ENCODE peak calls at places on chromosomes 7 and 10, in nine cellular contexts. One of them, this sample, is unnamed.

GRCh38 chr10:78634835-78635234 is 433.9 kb upstream of the ZMIZ1 start:
- DNase-seq in tibial nerve: no peak
- DNase-seq in heart left ventricle: no peak
- DNase-seq in epithelial cell of esophagus: no peak
- DNase-seq in stomach: no peak
- DNase-seq in lower lobe of right lung: no peak
- DNase-seq in GM20000: no peak
- DNase-seq in thoracic aorta: no peak
- DNase-seq in cardiac fibroblast: peak
- DNase-seq in this sample: no peak

GRCh38 chr7:83468251-83468739 is 180.6 kb downstream of the SEMA3E start:
- DNase-seq in GM20000: peak
- DNase-seq in cardiac fibroblast: peak
- DNase-seq in heart left ventricle: peak
- DNase-seq in stomach: peak
- DNase-seq in thoracic aorta: peak
- DNase-seq in lower lobe of right lung: peak
- DNase-seq in epithelial cell of esophagus: peak
- DNase-seq in tibial nerve: peak
- DNase-seq in this sample: peak

GRCh38 chr7:32062150-32062549 is 8.1 kb downstream of the PDE1C start:
- DNase-seq in GM20000: peak
- DNase-seq in stomach: peak
- DNase-seq in heart left ventricle: peak
- DNase-seq in epithelial cell of esophagus: peak
- DNase-seq in cardiac fibroblast: peak
- DNase-seq in thoracic aorta: no peak
- DNase-seq in lower lobe of right lung: peak
- DNase-seq in tibial nerve: peak
- DNase-seq in this sample: peak

GRCh38 chr7:47227762-47228177 is 354.1 kb downstream of the TNS3 start:
- DNase-seq in thoracic aorta: no peak
- DNase-seq in stomach: no peak
- DNase-seq in cardiac fibroblast: peak
- DNase-seq in tibial nerve: no peak
- DNase-seq in epithelial cell of esophagus: no peak
- DNase-seq in GM20000: peak
- DNase-seq in heart left ventricle: peak
- DNase-seq in lower lobe of right lung: no peak
- DNase-seq in this sample: no peak

GRCh38 chr7:74025745-74026144 is 2.2 kb upstream of the ELN start:
- DNase-seq in tibial nerve: no peak
- DNase-seq in epithelial cell of esophagus: no peak
- DNase-seq in GM20000: no peak
- DNase-seq in stomach: no peak
- DNase-seq in lower lobe of right lung: no peak
- DNase-seq in thoracic aorta: no peak
- DNase-seq in heart left ventricle: no peak
- DNase-seq in cardiac fibroblast: no peak
- DNase-seq in this sample: no peak

GRCh38 chr10:129877773-129878371 is 86.2 kb downstream of the EBF3 start:
- DNase-seq in GM20000: peak
- DNase-seq in tibial nerve: no peak
- DNase-seq in lower lobe of right lung: no peak
- DNase-seq in stomach: no peak
- DNase-seq in cardiac fibroblast: peak
- DNase-seq in epithelial cell of esophagus: no peak
- DNase-seq in heart left ventricle: no peak
- DNase-seq in thoracic aorta: no peak
- DNase-seq in this sample: no peak

GRCh38 chr10:73495226-73495883 is 469 bp downstream of the PPP3CB start:
- DNase-seq in stomach: peak
- DNase-seq in GM20000: peak
- DNase-seq in heart left ventricle: peak
- DNase-seq in epithelial cell of esophagus: peak
- DNase-seq in tibial nerve: peak
- DNase-seq in lower lobe of right lung: peak
- DNase-seq in thoracic aorta: peak
- DNase-seq in cardiac fibroblast: peak
- DNase-seq in this sample: peak

GRCh38 chr10:105844653-105845052 is 1203.6 kb downstream of the SORCS3 start:
- DNase-seq in epithelial cell of esophagus: no peak
- DNase-seq in cardiac fibroblast: no peak
- DNase-seq in GM20000: no peak
- DNase-seq in lower lobe of right lung: no peak
- DNase-seq in stomach: no peak
- DNase-seq in heart left ventricle: no peak
- DNase-seq in tibial nerve: no peak
- DNase-seq in thoracic aorta: no peak
- DNase-seq in this sample: no peak

GRCh38 chr7:157527686-157528085 is 190.9 kb downstream of the DNAJB6 start:
- DNase-seq in tibial nerve: no peak
- DNase-seq in heart left ventricle: no peak
- DNase-seq in cardiac fibroblast: no peak
- DNase-seq in lower lobe of right lung: no peak
- DNase-seq in thoracic aorta: no peak
- DNase-seq in stomach: peak
- DNase-seq in GM20000: no peak
- DNase-seq in epithelial cell of esophagus: no peak
- DNase-seq in this sample: no peak

GRCh38 chr7:117143580-117143979 is 179.3 kb downstream of the WNT2 start:
- DNase-seq in cardiac fibroblast: no peak
- DNase-seq in thoracic aorta: no peak
- DNase-seq in GM20000: no peak
- DNase-seq in tibial nerve: no peak
- DNase-seq in heart left ventricle: no peak
- DNase-seq in epithelial cell of esophagus: peak
- DNase-seq in lower lobe of right lung: no peak
- DNase-seq in stomach: no peak
- DNase-seq in this sample: no peak

GRCh38 chr7:50687096-50687495 is 95.6 kb downstream of the GRB10 start:
- DNase-seq in epithelial cell of esophagus: no peak
- DNase-seq in lower lobe of right lung: no peak
- DNase-seq in stomach: no peak
- DNase-seq in GM20000: no peak
- DNase-seq in tibial nerve: no peak
- DNase-seq in heart left ventricle: no peak
- DNase-seq in cardiac fibroblast: no peak
- DNase-seq in thoracic aorta: no peak
- DNase-seq in this sample: no peak

GRCh38 chr7:132245539-132245938 is 330.7 kb downstream of the PLXNA4 start:
- DNase-seq in thoracic aorta: no peak
- DNase-seq in stomach: no peak
- DNase-seq in GM20000: no peak
- DNase-seq in epithelial cell of esophagus: no peak
- DNase-seq in cardiac fibroblast: no peak
- DNase-seq in heart left ventricle: no peak
- DNase-seq in lower lobe of right lung: no peak
- DNase-seq in tibial nerve: no peak
- DNase-seq in this sample: no peak

GRCh38 chr10:48444861-48445841 is 138.7 kb downstream of the MAPK8 start:
- DNase-seq in stomach: peak
- DNase-seq in tibial nerve: no peak
- DNase-seq in epithelial cell of esophagus: peak
- DNase-seq in GM20000: no peak
- DNase-seq in cardiac fibroblast: peak
- DNase-seq in lower lobe of right lung: no peak
- DNase-seq in heart left ventricle: no peak
- DNase-seq in thoracic aorta: no peak
- DNase-seq in this sample: no peak

GRCh38 chr7:90266808-90267207 is 21.8 kb downstream of the CFAP69 start:
- DNase-seq in stomach: no peak
- DNase-seq in tibial nerve: no peak
- DNase-seq in thoracic aorta: no peak
- DNase-seq in GM20000: no peak
- DNase-seq in heart left ventricle: no peak
- DNase-seq in lower lobe of right lung: no peak
- DNase-seq in epithelial cell of esophagus: no peak
- DNase-seq in cardiac fibroblast: peak
- DNase-seq in this sample: no peak

GRCh38 chr7:11625669-11626068 is 206.3 kb downstream of the THSD7A start:
- DNase-seq in heart left ventricle: peak
- DNase-seq in epithelial cell of esophagus: no peak
- DNase-seq in cardiac fibroblast: peak
- DNase-seq in GM20000: no peak
- DNase-seq in lower lobe of right lung: no peak
- DNase-seq in thoracic aorta: no peak
- DNase-seq in stomach: no peak
- DNase-seq in tibial nerve: no peak
- DNase-seq in this sample: no peak

GRCh38 chr7:30145521-30145920 is 10.7 kb downstream of the MTURN start:
- DNase-seq in stomach: no peak
- DNase-seq in thoracic aorta: no peak
- DNase-seq in heart left ventricle: no peak
- DNase-seq in GM20000: no peak
- DNase-seq in lower lobe of right lung: no peak
- DNase-seq in tibial nerve: no peak
- DNase-seq in epithelial cell of esophagus: no peak
- DNase-seq in cardiac fibroblast: no peak
- DNase-seq in this sample: no peak

GRCh38 chr7:30141405-30142045 is 6.7 kb downstream of the MTURN start:
- DNase-seq in epithelial cell of esophagus: no peak
- DNase-seq in tibial nerve: no peak
- DNase-seq in thoracic aorta: no peak
- DNase-seq in cardiac fibroblast: no peak
- DNase-seq in stomach: no peak
- DNase-seq in GM20000: no peak
- DNase-seq in lower lobe of right lung: no peak
- DNase-seq in heart left ventricle: no peak
- DNase-seq in this sample: no peak

GRCh38 chr7:30142710-30143109 is 7.9 kb downstream of the MTURN start:
- DNase-seq in lower lobe of right lung: peak
- DNase-seq in GM20000: no peak
- DNase-seq in thoracic aorta: no peak
- DNase-seq in cardiac fibroblast: peak
- DNase-seq in heart left ventricle: no peak
- DNase-seq in stomach: peak
- DNase-seq in tibial nerve: peak
- DNase-seq in epithelial cell of esophagus: peak
- DNase-seq in this sample: no peak

GRCh38 chr7:30144659-30145321 is 10.0 kb downstream of the MTURN start:
- DNase-seq in lower lobe of right lung: no peak
- DNase-seq in stomach: no peak
- DNase-seq in epithelial cell of esophagus: no peak
- DNase-seq in cardiac fibroblast: no peak
- DNase-seq in thoracic aorta: no peak
- DNase-seq in heart left ventricle: no peak
- DNase-seq in GM20000: no peak
- DNase-seq in tibial nerve: no peak
- DNase-seq in this sample: no peak

GRCh38 chr7:30143748-30144251 is 9.0 kb downstream of the MTURN start:
- DNase-seq in cardiac fibroblast: peak
- DNase-seq in lower lobe of right lung: no peak
- DNase-seq in heart left ventricle: no peak
- DNase-seq in thoracic aorta: no peak
- DNase-seq in stomach: no peak
- DNase-seq in epithelial cell of esophagus: peak
- DNase-seq in tibial nerve: no peak
- DNase-seq in GM20000: no peak
- DNase-seq in this sample: no peak
- TF ChIP-seq CTCF in cardiac fibroblast: no peak
- TF ChIP-seq CTCF in lower lobe of right lung: no peak
- TF ChIP-seq CTCF in heart left ventricle: no peak
- TF ChIP-seq CTCF in thoracic aorta: no peak
- TF ChIP-seq CTCF in stomach: no peak
- TF ChIP-seq CTCF in epithelial cell of esophagus: no peak
- TF ChIP-seq CTCF in tibial nerve: no peak
- TF ChIP-seq CTCF in GM20000: no peak
- TF ChIP-seq CTCF in this sample: no peak

DNA sequence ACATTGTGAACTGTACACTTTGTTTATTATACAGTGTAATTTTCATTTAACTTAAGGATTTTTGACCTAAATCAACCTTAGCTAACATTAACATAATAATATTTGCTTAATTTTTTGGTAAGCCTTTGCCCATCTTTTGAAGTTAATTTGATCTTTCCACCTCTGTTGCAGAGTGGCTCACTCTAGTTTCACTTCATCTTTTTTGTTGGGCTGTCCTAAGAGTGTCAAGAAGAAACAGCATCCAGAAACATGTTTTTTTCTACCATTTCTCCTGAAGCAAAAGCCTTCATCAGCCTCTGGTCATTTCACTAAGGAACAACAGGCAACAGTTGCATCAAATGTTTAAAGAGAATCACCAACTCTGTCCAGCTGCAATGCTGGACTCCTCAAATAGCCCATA is 824.7 kb downstream of the REEP3 start:
- DNase-seq in stomach: no peak
- DNase-seq in epithelial cell of esophagus: no peak
- DNase-seq in GM20000: no peak
- DNase-seq in tibial nerve: no peak
- DNase-seq in thoracic aorta: no peak
- DNase-seq in heart left ventricle: no peak
- DNase-seq in lower lobe of right lung: no peak
- DNase-seq in cardiac fibroblast: no peak
- DNase-seq in this sample: no peak
- TF ChIP-seq CTCF in stomach: no peak
- TF ChIP-seq CTCF in epithelial cell of esophagus: no peak
- TF ChIP-seq CTCF in GM20000: no peak
- TF ChIP-seq CTCF in tibial nerve: no peak
- TF ChIP-seq CTCF in thoracic aorta: no peak
- TF ChIP-seq CTCF in heart left ventricle: no peak
- TF ChIP-seq CTCF in lower lobe of right lung: no peak
- TF ChIP-seq CTCF in cardiac fibroblast: no peak
- TF ChIP-seq CTCF in this sample: no peak

DNA sequence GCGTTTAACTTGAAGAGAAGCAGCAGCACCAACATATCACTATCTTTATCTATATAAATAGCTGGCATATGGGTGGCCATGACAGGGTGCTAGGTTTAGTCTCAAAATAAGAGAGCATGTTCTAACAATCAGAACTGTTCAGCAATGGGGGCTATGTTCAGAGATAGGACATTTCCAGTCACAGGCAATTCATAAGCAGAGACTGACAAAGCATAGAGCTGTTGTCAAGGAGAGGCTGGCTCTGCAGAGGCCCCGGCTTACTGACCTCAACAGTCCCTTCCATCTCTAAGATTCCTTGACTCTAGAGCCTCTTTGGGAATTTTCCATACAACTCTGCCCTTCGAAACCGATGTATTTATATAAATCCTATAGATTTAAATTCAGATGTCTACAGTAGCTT is 17.2 kb downstream of the ANK3 start:
- DNase-seq in stomach: no peak
- DNase-seq in cardiac fibroblast: no peak
- DNase-seq in epithelial cell of esophagus: no peak
- DNase-seq in GM20000: no peak
- DNase-seq in lower lobe of right lung: no peak
- DNase-seq in heart left ventricle: no peak
- DNase-seq in tibial nerve: no peak
- DNase-seq in thoracic aorta: no peak
- DNase-seq in this sample: no peak
- TF ChIP-seq CTCF in stomach: no peak
- TF ChIP-seq CTCF in cardiac fibroblast: no peak
- TF ChIP-seq CTCF in epithelial cell of esophagus: no peak
- TF ChIP-seq CTCF in GM20000: no peak
- TF ChIP-seq CTCF in lower lobe of right lung: no peak
- TF ChIP-seq CTCF in heart left ventricle: no peak
- TF ChIP-seq CTCF in tibial nerve: no peak
- TF ChIP-seq CTCF in thoracic aorta: no peak
- TF ChIP-seq CTCF in this sample: no peak

GRCh38 chr7:37920619-37921339 is at the start of gene EPDR1:
- DNase-seq in heart left ventricle: peak
- DNase-seq in GM20000: peak
- DNase-seq in cardiac fibroblast: no peak
- DNase-seq in stomach: no peak
- DNase-seq in thoracic aorta: no peak
- DNase-seq in tibial nerve: peak
- DNase-seq in lower lobe of right lung: peak
- DNase-seq in epithelial cell of esophagus: peak
- DNase-seq in this sample: no peak
- TF ChIP-seq CTCF in heart left ventricle: peak
- TF ChIP-seq CTCF in GM20000: peak
- TF ChIP-seq CTCF in cardiac fibroblast: no peak
- TF ChIP-seq CTCF in stomach: no peak
- TF ChIP-seq CTCF in thoracic aorta: peak
- TF ChIP-seq CTCF in tibial nerve: peak
- TF ChIP-seq CTCF in lower lobe of right lung: peak
- TF ChIP-seq CTCF in epithelial cell of esophagus: peak
- TF ChIP-seq CTCF in this sample: no peak

This sample was measured in omental fat pad.